ENCODE peak calls at places on chromosomes 16 and 17, in five cellular contexts. One of them, this sample, is unnamed.
A peak's percentile ranks its signal among the peaks of the same experiment; 100 is the strongest.

GRCh38 chr16:10749680-10750035 is 6.0 kb downstream of the NUBP1 start:
- DNase-seq in ovary: no peak
- DNase-seq in EH: peak; percentile 34
- DNase-seq in stimulated activated CD8-positive, alpha-beta memory T cell treated with anti-CD3 and anti-CD28 coated beads, Interleukin-7, amount 100 ng/mL, for 24 hours: no peak
- DNase-seq in GM20000: no peak
- DNase-seq in this sample: peak; percentile 35

GRCh38 chr17:39608601-39609000 is 881 bp upstream of the NEUROD2 start:
- DNase-seq in ovary: no peak
- DNase-seq in EH: no peak
- DNase-seq in stimulated activated CD8-positive, alpha-beta memory T cell treated with anti-CD3 and anti-CD28 coated beads, Interleukin-7, amount 100 ng/mL, for 24 hours: no peak
- DNase-seq in GM20000: no peak
- DNase-seq in this sample: no peak

GRCh38 chr17:43406676-43407645 is 8.2 kb downstream of the ARL4D start:
- DNase-seq in ovary: no peak
- DNase-seq in EH: peak; percentile 85
- DNase-seq in stimulated activated CD8-positive, alpha-beta memory T cell treated with anti-CD3 and anti-CD28 coated beads, Interleukin-7, amount 100 ng/mL, for 24 hours: no peak
- DNase-seq in GM20000: no peak
- DNase-seq in this sample: no peak

GRCh38 chr16:80467961-80468360 is 72.8 kb upstream of the DYNLRB2 start:
- DNase-seq in ovary: no peak
- DNase-seq in EH: no peak
- DNase-seq in stimulated activated CD8-positive, alpha-beta memory T cell treated with anti-CD3 and anti-CD28 coated beads, Interleukin-7, amount 100 ng/mL, for 24 hours: no peak
- DNase-seq in GM20000: no peak
- DNase-seq in this sample: no peak

GRCh38 chr16:49463529-49463928 is 89.9 kb downstream of the C16orf78 start:
- DNase-seq in ovary: no peak
- DNase-seq in EH: no peak
- DNase-seq in stimulated activated CD8-positive, alpha-beta memory T cell treated with anti-CD3 and anti-CD28 coated beads, Interleukin-7, amount 100 ng/mL, for 24 hours: no peak
- DNase-seq in GM20000: peak; percentile 85
- DNase-seq in this sample: no peak

GRCh38 chr17:44850612-44851011 is 2.9 kb downstream of the HIGD1B start:
- DNase-seq in ovary: no peak
- DNase-seq in EH: no peak
- DNase-seq in stimulated activated CD8-positive, alpha-beta memory T cell treated with anti-CD3 and anti-CD28 coated beads, Interleukin-7, amount 100 ng/mL, for 24 hours: no peak
- DNase-seq in GM20000: no peak
- DNase-seq in this sample: no peak

GRCh38 chr17:9987779-9988585 is 82.9 kb upstream of the RCVRN start:
- DNase-seq in ovary: peak; percentile 39
- DNase-seq in EH: peak; percentile 22
- DNase-seq in stimulated activated CD8-positive, alpha-beta memory T cell treated with anti-CD3 and anti-CD28 coated beads, Interleukin-7, amount 100 ng/mL, for 24 hours: no peak
- DNase-seq in GM20000: peak; percentile 65
- DNase-seq in this sample: peak; percentile 48

GRCh38 chr17:74018116-74018515 is 185.4 kb upstream of the RPL38 start:
- DNase-seq in ovary: no peak
- DNase-seq in EH: no peak
- DNase-seq in stimulated activated CD8-positive, alpha-beta memory T cell treated with anti-CD3 and anti-CD28 coated beads, Interleukin-7, amount 100 ng/mL, for 24 hours: no peak
- DNase-seq in GM20000: no peak
- DNase-seq in this sample: no peak

GRCh38 chr17:30155389-30155788 is 38.8 kb downstream of the NSRP1 start:
- DNase-seq in ovary: no peak
- DNase-seq in EH: no peak
- DNase-seq in stimulated activated CD8-positive, alpha-beta memory T cell treated with anti-CD3 and anti-CD28 coated beads, Interleukin-7, amount 100 ng/mL, for 24 hours: no peak
- DNase-seq in GM20000: no peak
- DNase-seq in this sample: no peak

This sample was measured in RKO.